ENCODE peak calls at places on chromosome 1, in eight cellular contexts. L, O, U, Q, F, A, B and C are unnamed samples.

GRCh38 chr1:112956503-112957132 is 622 bp upstream of the SLC16A1 start:
- DNase-seq in B (peak; percentile 14), F (no peak), A (no peak), O (no peak), U (no peak), L (no peak), Q (peak; percentile 44), C (no peak)

GRCh38 chr1:27719286-27720251 is 6.2 kb upstream of the FAM76A start:
- DNase-seq in U (no peak), B (peak; percentile 13), O (peak; percentile 3), F (no peak), L (no peak), Q (no peak), A (no peak), C (no peak)

GRCh38 chr1:244269169-244269568 is 182.5 kb downstream of the ADSS2 start:
- DNase-seq in O (no peak), L (no peak), A (no peak), B (no peak), Q (no peak), U (no peak), F (no peak), C (no peak)

GRCh38 chr1:65020774-65021173 is 54.4 kb upstream of the JAK1 start:
- DNase-seq in A (no peak), U (no peak), B (no peak), F (no peak), L (no peak), Q (peak; percentile 8), O (no peak), C (no peak)

GRCh38 chr1:70583522-70583921 is 172.5 kb downstream of the CTH start:
- DNase-seq in Q (no peak), F (no peak), A (no peak), U (no peak), L (no peak), O (no peak), B (no peak), C (no peak)

GRCh38 chr1:57067863-57068262 is 102.0 kb upstream of the C8B start:
- DNase-seq in O (no peak), F (peak; percentile 37), A (no peak), Q (peak; percentile 18), L (no peak), U (no peak), B (no peak), C (no peak)

GRCh38 chr1:206583461-206584264 is 28.6 kb downstream of the EIF2D start:
- DNase-seq in L (peak; percentile 75), O (peak; percentile 57), F (peak; percentile 82), Q (peak; percentile 84), U (peak; percentile 71), A (peak; percentile 81), B (peak; percentile 71), C (no peak)

GRCh38 chr1:174883361-174883760 is 116.4 kb upstream of the CACYBP start:
- DNase-seq in U (no peak), O (peak; percentile 14), A (no peak), L (no peak), Q (peak; percentile 59), B (peak; percentile 38), F (no peak), C (peak; percentile 9)

GRCh38 chr1:74422379-74423155 is 89.8 kb downstream of the LRRC53 start:
- DNase-seq in O (no peak), Q (no peak), A (no peak), B (no peak), L (no peak), F (no peak), U (no peak), C (no peak)

GRCh38 chr1:37872692-37873091 is 13.3 kb upstream of the MTF1 start:
- DNase-seq in A (no peak), F (no peak), L (no peak), U (no peak), O (no peak), B (no peak), Q (no peak), C (no peak)

GRCh38 chr1:37877991-37878544 is 18.7 kb upstream of the MTF1 start:
- DNase-seq in O (no peak), A (no peak), L (no peak), U (no peak), Q (no peak), B (no peak), F (no peak), C (no peak)

GRCh38 chr1:37879865-37880264 is 20.5 kb upstream of the MTF1 start:
- DNase-seq in Q (no peak), B (no peak), L (no peak), A (no peak), F (no peak), O (no peak), U (no peak), C (no peak)

GRCh38 chr1:37875833-37876232 is 16.4 kb upstream of the MTF1 start:
- DNase-seq in B (no peak), A (no peak), U (no peak), Q (no peak), F (no peak), O (no peak), L (no peak), C (no peak)
- TF ChIP-seq CTCF in B (peak; percentile 3), A (no peak), U (no peak), Q (peak; percentile 24), F (no peak), O (peak; percentile 4), L (peak; percentile 24), C (peak; percentile 13)

DNA sequence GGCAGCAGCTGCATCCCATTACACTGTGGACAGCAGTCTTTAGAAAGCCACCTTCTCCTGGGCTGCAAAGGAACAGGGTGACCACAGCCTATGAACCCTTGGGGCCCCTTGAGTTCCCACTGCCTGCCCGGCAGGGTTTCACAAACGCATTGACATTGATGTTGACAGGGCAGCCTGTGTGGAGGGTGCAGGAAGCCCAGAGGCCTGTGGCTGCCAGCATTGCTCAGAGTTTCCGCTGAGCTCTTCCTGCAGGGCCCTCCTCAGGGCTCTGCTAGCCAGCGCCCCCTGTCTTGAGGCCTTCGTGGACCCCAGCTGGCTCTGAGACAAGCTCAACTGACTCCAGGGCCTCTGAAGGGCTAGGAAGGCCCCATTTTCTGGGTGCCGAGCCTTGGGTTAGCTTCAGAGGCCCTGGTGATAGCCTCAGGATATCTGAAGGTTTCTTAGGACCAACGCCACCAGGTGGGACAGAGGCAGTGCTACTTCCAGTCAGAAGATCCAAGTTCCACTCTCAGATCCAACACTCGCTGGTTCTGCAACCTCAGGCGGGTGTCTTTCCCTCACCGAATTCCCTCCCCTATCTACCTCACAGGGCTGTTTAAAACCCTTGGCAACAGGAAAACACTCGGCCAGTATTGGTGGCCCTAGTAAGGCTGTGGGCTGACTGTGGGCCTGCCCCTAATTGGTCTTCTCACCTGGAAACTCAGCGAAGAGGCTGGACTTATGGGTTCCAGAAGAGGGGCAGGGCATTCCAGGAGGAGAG is 27.2 kb upstream of the EPS8L3 start:
- DNase-seq in U (peak; percentile 84), B (no peak), Q (peak; percentile 34), O (no peak), L (no peak), F (peak; percentile 55), A (peak; percentile 42), C (no peak)
- TF ChIP-seq CTCF in U (peak; percentile 50), B (no peak), Q (peak; percentile 23), O (no peak), L (peak; percentile 19), F (no peak), A (peak; percentile 32), C (peak; percentile 40)

GRCh38 chr1:24961334-24961733 is 31.3 kb upstream of the RUNX3 start:
- DNase-seq in U (no peak), A (no peak), L (no peak), O (no peak), Q (no peak), F (no peak), B (no peak), C (no peak)

GRCh38 chr1:24961961-24962861 is 32.1 kb upstream of the RUNX3 start:
- DNase-seq in Q (peak; percentile 57), F (no peak), B (no peak), L (no peak), U (no peak), O (no peak), A (no peak), C (no peak)

GRCh38 chr1:24964811-24965570 is 34.9 kb upstream of the RUNX3 start:
- DNase-seq in O (no peak), F (no peak), Q (no peak), L (no peak), B (peak; percentile 95), A (no peak), U (peak; percentile 90), C (peak; percentile 50)

GRCh38 chr1:24963943-24964677 is 34.0 kb upstream of the RUNX3 start:
- DNase-seq in B (no peak), Q (no peak), O (no peak), F (no peak), A (no peak), L (no peak), U (no peak), C (no peak)

DNA sequence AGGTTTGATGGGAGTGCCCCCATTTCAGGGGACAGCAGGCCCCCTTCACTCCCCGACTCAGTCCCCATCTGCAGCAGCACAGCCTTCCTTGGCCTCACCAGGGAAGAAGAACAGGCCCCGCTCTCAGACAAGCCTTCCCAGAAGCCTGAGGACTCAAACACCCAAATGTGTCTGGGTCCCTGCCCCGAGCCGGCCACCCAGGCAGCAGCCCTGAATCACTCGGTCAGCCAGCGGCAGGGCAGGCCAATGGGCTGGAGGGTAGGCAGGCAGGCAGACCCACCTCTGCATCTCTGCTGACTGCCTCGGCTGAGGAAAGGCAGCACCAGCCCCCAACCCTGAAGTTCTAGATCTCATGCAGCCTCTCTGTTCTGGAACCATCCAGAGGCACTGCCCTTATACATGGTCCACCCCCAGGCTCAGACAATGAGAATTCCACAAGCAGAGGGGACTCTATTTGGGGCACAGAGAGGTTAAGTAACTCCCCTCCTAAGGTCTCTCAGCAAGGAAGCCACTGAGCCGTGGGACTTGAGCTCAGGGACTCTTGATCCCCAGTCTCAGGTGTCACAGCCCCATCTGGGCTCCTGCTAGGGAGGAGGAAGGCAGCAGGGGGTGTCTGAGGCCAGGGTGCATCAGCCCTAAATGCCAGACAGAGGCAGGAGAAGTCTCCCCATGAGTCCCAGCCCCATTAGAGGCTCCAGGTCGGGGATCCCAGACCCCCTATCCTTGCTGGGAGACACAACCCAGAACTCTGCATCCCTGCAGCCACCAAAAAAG is 33.2 kb upstream of the RUNX3 start:
- DNase-seq in B (no peak), O (no peak), U (no peak), L (no peak), A (no peak), F (no peak), Q (no peak), C (no peak)
- TF ChIP-seq CTCF in B (no peak), O (no peak), U (peak; percentile 48), L (no peak), A (no peak), F (no peak), Q (no peak), C (no peak)

DNA sequence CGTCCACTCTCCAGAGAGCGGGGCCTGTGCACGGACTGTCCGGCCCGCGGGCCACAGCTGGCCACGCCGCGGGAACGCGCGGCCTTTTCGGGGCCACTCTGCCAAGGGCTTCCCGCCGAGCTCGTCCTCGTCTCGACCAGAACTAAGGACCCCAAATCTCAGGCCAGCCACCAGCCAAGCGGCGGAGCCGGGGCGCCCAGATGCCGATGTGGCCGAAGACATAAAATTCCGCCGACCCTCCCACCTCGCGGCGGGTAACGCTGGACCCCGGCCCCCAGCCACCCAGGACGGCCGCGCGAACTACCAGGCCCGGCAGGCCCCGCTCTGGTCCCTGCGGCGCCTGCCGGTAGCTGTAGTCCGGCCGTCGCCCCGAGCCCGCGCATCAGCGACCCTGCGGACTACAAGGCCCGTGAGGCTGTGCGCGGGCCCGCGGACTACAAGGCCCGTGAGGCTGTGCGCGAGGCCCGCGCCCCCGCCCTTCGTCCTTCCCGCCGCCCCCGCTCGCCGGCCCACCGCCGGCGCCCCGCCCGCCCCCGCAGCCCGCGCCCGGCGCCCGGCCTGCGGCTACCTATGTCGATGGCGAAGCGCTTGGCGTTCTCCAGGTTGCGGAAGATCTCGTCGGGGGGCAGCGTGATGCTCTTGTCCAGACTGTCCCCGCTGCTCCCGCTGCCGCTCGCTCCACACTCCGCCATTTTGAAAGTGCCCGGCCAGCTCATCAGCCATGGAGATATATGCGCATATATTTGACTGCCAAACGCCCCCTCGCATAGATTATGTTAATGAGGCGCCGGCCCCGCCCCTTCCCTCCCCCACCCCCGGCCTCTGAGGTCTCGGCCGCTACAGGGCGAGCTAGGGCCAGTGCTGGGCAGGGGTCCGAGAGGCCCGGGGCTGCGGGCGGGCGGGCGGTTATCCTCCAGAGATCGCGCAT is at the start of gene PANK4:
- DNase-seq in Q (peak; percentile 99), F (peak; percentile 93), B (peak; percentile 96), A (peak; percentile 91), O (peak; percentile 96), U (peak; percentile 96), L (peak; percentile 80), C (peak; percentile 59)
- TF ChIP-seq CTCF in Q (no peak), F (no peak), B (no peak), A (peak; percentile 23), O (peak; percentile 13), U (no peak), L (no peak), C (peak; percentile 28)